ENCODE peak calls at places on chromosomes 3 and 15, in six cellular contexts. One of them, this sample, is unnamed.
A peak's percentile ranks its signal among the peaks of the same experiment; 100 is the strongest.

GRCh38 chr15:34359416-34359815 is 7.6 kb downstream of the LPCAT4 start:
- DNase-seq in brain microvascular endothelial cell: no peak
- DNase-seq in adrenal gland: peak; percentile 51
- DNase-seq in pancreas: no peak
- DNase-seq in left ventricle myocardium inferior: no peak
- DNase-seq in naive thymus-derived CD4-positive, alpha-beta T cell: no peak
- DNase-seq in this sample: no peak

GRCh38 chr15:75067123-75067854 is 43.9 kb downstream of the PPCDC start:
- DNase-seq in pancreas: no peak
- DNase-seq in naive thymus-derived CD4-positive, alpha-beta T cell: peak; percentile 11
- DNase-seq in left ventricle myocardium inferior: no peak
- DNase-seq in adrenal gland: no peak
- DNase-seq in brain microvascular endothelial cell: peak; percentile 81
- DNase-seq in this sample: no peak

GRCh38 chr15:70195808-70196304 is 98.1 kb upstream of the TLE3 start:
- DNase-seq in left ventricle myocardium inferior: peak; percentile 80
- DNase-seq in adrenal gland: peak; percentile 86
- DNase-seq in pancreas: peak; percentile 91
- DNase-seq in naive thymus-derived CD4-positive, alpha-beta T cell: no peak
- DNase-seq in brain microvascular endothelial cell: peak; percentile 84
- DNase-seq in this sample: no peak

GRCh38 chr15:25176991-25177954 is 222.5 kb downstream of the SNRPN start:
- DNase-seq in adrenal gland: peak; percentile 11
- DNase-seq in left ventricle myocardium inferior: peak; percentile 9
- DNase-seq in pancreas: no peak
- DNase-seq in naive thymus-derived CD4-positive, alpha-beta T cell: no peak
- DNase-seq in brain microvascular endothelial cell: no peak
- DNase-seq in this sample: peak; percentile 7

GRCh38 chr3:31959951-31960792 is 20.9 kb downstream of the OSBPL10 start:
- DNase-seq in brain microvascular endothelial cell: no peak
- DNase-seq in adrenal gland: no peak
- DNase-seq in left ventricle myocardium inferior: no peak
- DNase-seq in pancreas: no peak
- DNase-seq in naive thymus-derived CD4-positive, alpha-beta T cell: no peak
- DNase-seq in this sample: no peak

GRCh38 chr3:124037332-124037731 is 45.4 kb upstream of the ROPN1 start:
- DNase-seq in left ventricle myocardium inferior: no peak
- DNase-seq in adrenal gland: no peak
- DNase-seq in pancreas: no peak
- DNase-seq in naive thymus-derived CD4-positive, alpha-beta T cell: no peak
- DNase-seq in brain microvascular endothelial cell: no peak
- DNase-seq in this sample: no peak

GRCh38 chr15:68278345-68279217 is 1.0 kb downstream of the FEM1B start:
- DNase-seq in pancreas: no peak
- DNase-seq in brain microvascular endothelial cell: peak; percentile 56
- DNase-seq in naive thymus-derived CD4-positive, alpha-beta T cell: no peak
- DNase-seq in adrenal gland: peak; percentile 64
- DNase-seq in left ventricle myocardium inferior: no peak
- DNase-seq in this sample: no peak

GRCh38 chr15:95804484-95804883 is 526.0 kb upstream of the NR2F2 start:
- DNase-seq in brain microvascular endothelial cell: no peak
- DNase-seq in left ventricle myocardium inferior: no peak
- DNase-seq in naive thymus-derived CD4-positive, alpha-beta T cell: no peak
- DNase-seq in pancreas: no peak
- DNase-seq in adrenal gland: no peak
- DNase-seq in this sample: no peak

GRCh38 chr3:155093261-155093660 is 13.1 kb downstream of the MME start:
- DNase-seq in left ventricle myocardium inferior: no peak
- DNase-seq in pancreas: peak; percentile 13
- DNase-seq in naive thymus-derived CD4-positive, alpha-beta T cell: no peak
- DNase-seq in brain microvascular endothelial cell: no peak
- DNase-seq in adrenal gland: no peak
- DNase-seq in this sample: no peak

GRCh38 chr3:178352300-178353021 is 183.8 kb upstream of the KCNMB2 start:
- DNase-seq in adrenal gland: no peak
- DNase-seq in naive thymus-derived CD4-positive, alpha-beta T cell: no peak
- DNase-seq in left ventricle myocardium inferior: no peak
- DNase-seq in pancreas: no peak
- DNase-seq in brain microvascular endothelial cell: peak; percentile 87
- DNase-seq in this sample: no peak

GRCh38 chr3:101780661-101781060 is 1.6 kb downstream of the NXPE3 start:
- DNase-seq in pancreas: no peak
- DNase-seq in naive thymus-derived CD4-positive, alpha-beta T cell: no peak
- DNase-seq in adrenal gland: no peak
- DNase-seq in brain microvascular endothelial cell: peak; percentile 74
- DNase-seq in left ventricle myocardium inferior: no peak
- DNase-seq in this sample: no peak

GRCh38 chr3:64898941-64899340 is 211.1 kb upstream of the ADAMTS9 start:
- DNase-seq in brain microvascular endothelial cell: no peak
- DNase-seq in pancreas: no peak
- DNase-seq in left ventricle myocardium inferior: no peak
- DNase-seq in adrenal gland: no peak
- DNase-seq in naive thymus-derived CD4-positive, alpha-beta T cell: no peak
- DNase-seq in this sample: no peak

GRCh38 chr3:136952292-136952691 is 5.5 kb upstream of the IL20RB start:
- DNase-seq in left ventricle myocardium inferior: no peak
- DNase-seq in naive thymus-derived CD4-positive, alpha-beta T cell: no peak
- DNase-seq in adrenal gland: no peak
- DNase-seq in pancreas: no peak
- DNase-seq in brain microvascular endothelial cell: no peak
- DNase-seq in this sample: no peak

GRCh38 chr15:74977599-74977998 is 17.8 kb upstream of the SCAMP5 start:
- DNase-seq in brain microvascular endothelial cell: peak; percentile 20
- DNase-seq in left ventricle myocardium inferior: no peak
- DNase-seq in pancreas: no peak
- DNase-seq in adrenal gland: no peak
- DNase-seq in naive thymus-derived CD4-positive, alpha-beta T cell: no peak
- DNase-seq in this sample: no peak

GRCh38 chr15:76190767-76191538 is 120.3 kb downstream of the ETFA start:
- DNase-seq in pancreas: peak; percentile 66
- DNase-seq in left ventricle myocardium inferior: peak; percentile 82
- DNase-seq in naive thymus-derived CD4-positive, alpha-beta T cell: peak; percentile 45
- DNase-seq in brain microvascular endothelial cell: peak; percentile 55
- DNase-seq in adrenal gland: peak; percentile 82
- DNase-seq in this sample: peak; percentile 28

GRCh38 chr3:139473155-139473771 is 3.1 kb downstream of the RBP2 start:
- DNase-seq in adrenal gland: no peak
- DNase-seq in pancreas: no peak
- DNase-seq in left ventricle myocardium inferior: no peak
- DNase-seq in brain microvascular endothelial cell: no peak
- DNase-seq in naive thymus-derived CD4-positive, alpha-beta T cell: no peak
- DNase-seq in this sample: no peak

GRCh38 chr3:79032686-79033318 is 735.0 kb downstream of the ROBO1 start:
- DNase-seq in brain microvascular endothelial cell: peak; percentile 39
- DNase-seq in adrenal gland: no peak
- DNase-seq in left ventricle myocardium inferior: no peak
- DNase-seq in naive thymus-derived CD4-positive, alpha-beta T cell: no peak
- DNase-seq in pancreas: no peak
- DNase-seq in this sample: no peak

GRCh38 chr3:150610785-150611184 is 7.7 kb downstream of the SELENOT start:
- DNase-seq in left ventricle myocardium inferior: no peak
- DNase-seq in naive thymus-derived CD4-positive, alpha-beta T cell: no peak
- DNase-seq in adrenal gland: no peak
- DNase-seq in pancreas: no peak
- DNase-seq in brain microvascular endothelial cell: no peak
- DNase-seq in this sample: no peak

GRCh38 chr3:170274641-170275040 is 52.4 kb downstream of the PRKCI start:
- DNase-seq in naive thymus-derived CD4-positive, alpha-beta T cell: no peak
- DNase-seq in brain microvascular endothelial cell: no peak
- DNase-seq in left ventricle myocardium inferior: no peak
- DNase-seq in pancreas: no peak
- DNase-seq in adrenal gland: no peak
- DNase-seq in this sample: no peak

GRCh38 chr3:185283374-185283935 is 29.6 kb upstream of the EHHADH start:
- DNase-seq in left ventricle myocardium inferior: no peak
- DNase-seq in adrenal gland: no peak
- DNase-seq in naive thymus-derived CD4-positive, alpha-beta T cell: no peak
- DNase-seq in pancreas: no peak
- DNase-seq in brain microvascular endothelial cell: no peak
- DNase-seq in this sample: no peak

GRCh38 chr3:123559040-123559861 is 25.6 kb downstream of the HACD2 start:
- DNase-seq in adrenal gland: no peak
- DNase-seq in naive thymus-derived CD4-positive, alpha-beta T cell: peak; percentile 52
- DNase-seq in pancreas: no peak
- DNase-seq in brain microvascular endothelial cell: peak; percentile 40
- DNase-seq in left ventricle myocardium inferior: no peak
- DNase-seq in this sample: no peak

GRCh38 chr3:43319794-43320193 is 33.5 kb downstream of the SNRK start:
- DNase-seq in pancreas: no peak
- DNase-seq in naive thymus-derived CD4-positive, alpha-beta T cell: no peak
- DNase-seq in left ventricle myocardium inferior: no peak
- DNase-seq in brain microvascular endothelial cell: no peak
- DNase-seq in adrenal gland: no peak
- DNase-seq in this sample: no peak

GRCh38 chr15:43998607-43999006 is 171.8 kb downstream of the WDR76 start:
- DNase-seq in left ventricle myocardium inferior: peak; percentile 42
- DNase-seq in naive thymus-derived CD4-positive, alpha-beta T cell: no peak
- DNase-seq in pancreas: peak; percentile 41
- DNase-seq in adrenal gland: peak; percentile 38
- DNase-seq in brain microvascular endothelial cell: peak; percentile 61
- DNase-seq in this sample: no peak

GRCh38 chr3:86381247-86381646 is 609.7 kb downstream of the VGLL3 start:
- DNase-seq in adrenal gland: no peak
- DNase-seq in naive thymus-derived CD4-positive, alpha-beta T cell: no peak
- DNase-seq in left ventricle myocardium inferior: no peak
- DNase-seq in brain microvascular endothelial cell: no peak
- DNase-seq in pancreas: no peak
- DNase-seq in this sample: no peak

GRCh38 chr3:139427283-139428060 is 38.0 kb upstream of the COPB2 start:
- DNase-seq in adrenal gland: peak; percentile 25
- DNase-seq in naive thymus-derived CD4-positive, alpha-beta T cell: peak; percentile 59
- DNase-seq in left ventricle myocardium inferior: no peak
- DNase-seq in brain microvascular endothelial cell: peak; percentile 59
- DNase-seq in pancreas: no peak
- DNase-seq in this sample: no peak

GRCh38 chr3:129185774-129186173 is 2.1 kb upstream of the CNBP start:
- DNase-seq in naive thymus-derived CD4-positive, alpha-beta T cell: no peak
- DNase-seq in brain microvascular endothelial cell: no peak
- DNase-seq in pancreas: no peak
- DNase-seq in adrenal gland: no peak
- DNase-seq in left ventricle myocardium inferior: no peak
- DNase-seq in this sample: no peak
- H3K4me3 ChIP-seq in naive thymus-derived CD4-positive, alpha-beta T cell: no peak overlapping the region
- H3K4me3 ChIP-seq in brain microvascular endothelial cell: no peak overlapping the region
- H3K4me3 ChIP-seq in pancreas: no peak overlapping the region
- H3K4me3 ChIP-seq in adrenal gland: no peak overlapping the region
- H3K4me3 ChIP-seq in left ventricle myocardium inferior: peak overlapping the region; percentile 99
- H3K4me3 ChIP-seq in this sample: no peak overlapping the region

GRCh38 chr3:66486187-66486586 is 14.6 kb downstream of the LRIG1 start:
- DNase-seq in naive thymus-derived CD4-positive, alpha-beta T cell: no peak
- DNase-seq in adrenal gland: no peak
- DNase-seq in pancreas: no peak
- DNase-seq in left ventricle myocardium inferior: no peak
- DNase-seq in brain microvascular endothelial cell: no peak
- DNase-seq in this sample: no peak

GRCh38 chr3:66482005-66482404 is 18.8 kb downstream of the LRIG1 start:
- DNase-seq in brain microvascular endothelial cell: no peak
- DNase-seq in left ventricle myocardium inferior: no peak
- DNase-seq in pancreas: no peak
- DNase-seq in naive thymus-derived CD4-positive, alpha-beta T cell: no peak
- DNase-seq in adrenal gland: no peak
- DNase-seq in this sample: no peak

GRCh38 chr3:66485291-66485968 is 15.4 kb downstream of the LRIG1 start:
- DNase-seq in naive thymus-derived CD4-positive, alpha-beta T cell: no peak
- DNase-seq in adrenal gland: no peak
- DNase-seq in pancreas: no peak
- DNase-seq in brain microvascular endothelial cell: peak; percentile 87
- DNase-seq in left ventricle myocardium inferior: no peak
- DNase-seq in this sample: no peak

GRCh38 chr3:66483006-66483928 is 17.6 kb downstream of the LRIG1 start:
- DNase-seq in naive thymus-derived CD4-positive, alpha-beta T cell: no peak
- DNase-seq in brain microvascular endothelial cell: peak; percentile 71
- DNase-seq in left ventricle myocardium inferior: peak; percentile 81
- DNase-seq in pancreas: peak; percentile 61
- DNase-seq in adrenal gland: no peak
- DNase-seq in this sample: no peak

GRCh38 chr3:66484106-66484857 is 16.5 kb downstream of the LRIG1 start:
- DNase-seq in naive thymus-derived CD4-positive, alpha-beta T cell: no peak
- DNase-seq in brain microvascular endothelial cell: no peak
- DNase-seq in adrenal gland: no peak
- DNase-seq in pancreas: no peak
- DNase-seq in left ventricle myocardium inferior: no peak
- DNase-seq in this sample: no peak
- H3K27ac ChIP-seq in naive thymus-derived CD4-positive, alpha-beta T cell: no peak overlapping the region
- H3K27ac ChIP-seq in brain microvascular endothelial cell: no peak overlapping the region
- H3K27ac ChIP-seq in adrenal gland: no peak overlapping the region
- H3K27ac ChIP-seq in pancreas: peak overlapping the region; percentile 86
- H3K27ac ChIP-seq in left ventricle myocardium inferior: peak overlapping the region; percentile 91
- H3K27ac ChIP-seq in this sample: no peak overlapping the region

DNA sequence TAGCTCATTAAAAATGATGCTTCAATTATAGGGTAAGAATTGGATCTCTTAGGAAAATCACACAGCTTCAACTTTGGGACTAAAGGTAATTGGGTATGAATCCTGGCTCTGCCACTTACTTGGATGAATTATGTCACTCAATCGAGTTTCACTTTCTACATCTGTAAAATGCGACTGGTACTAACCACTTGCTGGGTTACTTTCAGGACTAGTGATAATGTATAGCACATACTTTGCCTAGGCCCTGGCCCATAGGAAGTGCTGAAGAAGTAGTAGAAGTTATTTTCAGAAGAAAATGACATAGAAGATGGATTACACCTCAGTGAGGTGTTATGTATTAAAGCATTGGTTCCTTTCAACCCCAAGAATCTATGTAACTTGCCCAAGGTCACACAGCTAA is 29.5 kb upstream of the AP4E1 start:
- DNase-seq in pancreas: no peak
- DNase-seq in brain microvascular endothelial cell: no peak
- DNase-seq in left ventricle myocardium inferior: no peak
- DNase-seq in naive thymus-derived CD4-positive, alpha-beta T cell: no peak
- DNase-seq in adrenal gland: no peak
- DNase-seq in this sample: no peak
- H3K4me3 ChIP-seq in pancreas: no peak overlapping the region
- H3K4me3 ChIP-seq in brain microvascular endothelial cell: no peak overlapping the region
- H3K4me3 ChIP-seq in left ventricle myocardium inferior: no peak overlapping the region
- H3K4me3 ChIP-seq in naive thymus-derived CD4-positive, alpha-beta T cell: no peak overlapping the region
- H3K4me3 ChIP-seq in adrenal gland: no peak overlapping the region
- H3K4me3 ChIP-seq in this sample: no peak overlapping the region

DNA sequence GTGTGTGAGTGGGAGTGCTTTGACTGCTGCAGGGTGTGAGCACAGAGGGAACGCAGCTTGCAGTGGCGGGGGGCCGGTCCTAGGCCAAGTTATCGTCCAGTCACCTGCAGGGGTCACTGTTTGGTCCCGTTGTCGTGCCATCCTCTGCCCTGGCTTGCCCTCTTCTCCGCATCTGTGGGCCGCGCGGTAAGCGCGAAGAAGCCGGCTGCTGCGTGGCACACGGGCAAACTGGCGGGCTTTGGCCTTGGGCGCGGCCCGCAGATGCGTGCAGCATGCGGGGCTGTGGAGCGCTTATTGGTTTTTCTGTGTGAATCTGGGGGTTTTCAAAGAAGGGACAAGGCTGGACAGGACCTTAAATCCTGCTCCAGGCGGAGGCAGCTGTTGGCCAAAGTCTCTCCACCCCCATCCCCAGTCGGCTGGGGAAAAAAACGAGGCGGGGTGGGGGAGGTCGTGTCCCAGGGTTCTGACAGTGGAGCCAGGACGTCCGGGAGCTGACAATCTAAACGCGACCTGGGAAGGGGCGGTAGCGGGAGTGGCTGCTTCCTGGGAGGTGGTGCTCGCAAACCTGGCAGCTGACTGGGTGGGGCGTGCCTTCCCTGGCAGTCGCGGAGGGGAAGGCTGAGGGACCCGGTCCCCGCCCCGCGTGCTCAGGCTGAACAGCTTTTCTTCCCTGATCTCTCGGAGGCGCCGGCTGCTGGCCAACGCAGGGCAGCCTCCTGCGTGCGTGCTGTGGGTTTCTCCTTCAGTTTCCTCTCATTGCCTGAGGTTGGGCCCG is 39.7 kb upstream of the VEPH1 start:
- DNase-seq in brain microvascular endothelial cell: peak; percentile 55
- DNase-seq in naive thymus-derived CD4-positive, alpha-beta T cell: no peak
- DNase-seq in pancreas: peak; percentile 83
- DNase-seq in adrenal gland: peak; percentile 71
- DNase-seq in left ventricle myocardium inferior: peak; percentile 82
- DNase-seq in this sample: no peak
- H3K27ac ChIP-seq in brain microvascular endothelial cell: no peak overlapping the region
- H3K27ac ChIP-seq in naive thymus-derived CD4-positive, alpha-beta T cell: no peak overlapping the region
- H3K27ac ChIP-seq in pancreas: peak overlapping the region; percentile 8
- H3K27ac ChIP-seq in adrenal gland: no peak overlapping the region
- H3K27ac ChIP-seq in left ventricle myocardium inferior: peak overlapping the region; percentile 69
- H3K27ac ChIP-seq in this sample: no peak overlapping the region